ENCODE peak calls at places on chromosomes 2 and 18, in six cellular contexts. One of them, this sample, is unnamed.

GRCh38 chr2:201788371-201788770 is 7.6 kb upstream of the ALS2 start:
- DNase-seq in HEK293T: no peak
- DNase-seq in stimulated activated CD4-positive, alpha-beta T cell treated with anti-CD3 and anti-CD28 coated beads, Interleukin-2, amount 100 ng/mL, for 48 hours: no peak
- DNase-seq in Calu3: no peak
- DNase-seq in AG10803: no peak
- DNase-seq in iris pigment epithelial cell: no peak
- DNase-seq in this sample: no peak

GRCh38 chr18:22311301-22311700 is 106.4 kb downstream of the CTAGE1 start:
- DNase-seq in HEK293T: no peak
- DNase-seq in stimulated activated CD4-positive, alpha-beta T cell treated with anti-CD3 and anti-CD28 coated beads, Interleukin-2, amount 100 ng/mL, for 48 hours: no peak
- DNase-seq in Calu3: no peak
- DNase-seq in AG10803: peak; percentile 49
- DNase-seq in iris pigment epithelial cell: peak; percentile 75
- DNase-seq in this sample: no peak

GRCh38 chr18:10938241-10938640 is 211.1 kb downstream of the PIEZO2 start:
- DNase-seq in HEK293T: no peak
- DNase-seq in stimulated activated CD4-positive, alpha-beta T cell treated with anti-CD3 and anti-CD28 coated beads, Interleukin-2, amount 100 ng/mL, for 48 hours: no peak
- DNase-seq in Calu3: no peak
- DNase-seq in AG10803: no peak
- DNase-seq in iris pigment epithelial cell: no peak
- DNase-seq in this sample: no peak

GRCh38 chr2:10905872-10906143 is 5.9 kb upstream of the KCNF1 start:
- DNase-seq in HEK293T: no peak
- DNase-seq in stimulated activated CD4-positive, alpha-beta T cell treated with anti-CD3 and anti-CD28 coated beads, Interleukin-2, amount 100 ng/mL, for 48 hours: no peak
- DNase-seq in Calu3: no peak
- DNase-seq in AG10803: no peak
- DNase-seq in iris pigment epithelial cell: no peak
- DNase-seq in this sample: no peak

GRCh38 chr18:23331091-23331920 is 121.8 kb upstream of the RIOK3 start:
- DNase-seq in HEK293T: no peak
- DNase-seq in stimulated activated CD4-positive, alpha-beta T cell treated with anti-CD3 and anti-CD28 coated beads, Interleukin-2, amount 100 ng/mL, for 48 hours: no peak
- DNase-seq in Calu3: peak; percentile 81
- DNase-seq in AG10803: no peak
- DNase-seq in iris pigment epithelial cell: no peak
- DNase-seq in this sample: no peak

GRCh38 chr2:133908171-133908570 is 339.9 kb upstream of the NCKAP5 start:
- DNase-seq in HEK293T: no peak
- DNase-seq in stimulated activated CD4-positive, alpha-beta T cell treated with anti-CD3 and anti-CD28 coated beads, Interleukin-2, amount 100 ng/mL, for 48 hours: no peak
- DNase-seq in Calu3: no peak
- DNase-seq in AG10803: no peak
- DNase-seq in iris pigment epithelial cell: no peak
- DNase-seq in this sample: no peak

GRCh38 chr2:179226203-179226960 is 38.2 kb downstream of the SESTD1 start:
- DNase-seq in HEK293T: no peak
- DNase-seq in stimulated activated CD4-positive, alpha-beta T cell treated with anti-CD3 and anti-CD28 coated beads, Interleukin-2, amount 100 ng/mL, for 48 hours: no peak
- DNase-seq in Calu3: peak; percentile 23
- DNase-seq in AG10803: no peak
- DNase-seq in iris pigment epithelial cell: no peak
- DNase-seq in this sample: no peak

GRCh38 chr18:11880586-11881304 is 27.4 kb downstream of the MPPE1 start:
- DNase-seq in HEK293T: no peak
- DNase-seq in stimulated activated CD4-positive, alpha-beta T cell treated with anti-CD3 and anti-CD28 coated beads, Interleukin-2, amount 100 ng/mL, for 48 hours: no peak
- DNase-seq in Calu3: no peak
- DNase-seq in AG10803: no peak
- DNase-seq in iris pigment epithelial cell: no peak
- DNase-seq in this sample: no peak

GRCh38 chr2:235504459-235505200 is 10.8 kb downstream of the AGAP1 start:
- DNase-seq in HEK293T: no peak
- DNase-seq in stimulated activated CD4-positive, alpha-beta T cell treated with anti-CD3 and anti-CD28 coated beads, Interleukin-2, amount 100 ng/mL, for 48 hours: no peak
- DNase-seq in Calu3: no peak
- DNase-seq in AG10803: no peak
- DNase-seq in iris pigment epithelial cell: no peak
- DNase-seq in this sample: no peak

GRCh38 chr2:157905092-157905491 is 29.0 kb upstream of the ACVR1 start:
- DNase-seq in HEK293T: no peak
- DNase-seq in stimulated activated CD4-positive, alpha-beta T cell treated with anti-CD3 and anti-CD28 coated beads, Interleukin-2, amount 100 ng/mL, for 48 hours: no peak
- DNase-seq in Calu3: no peak
- DNase-seq in AG10803: no peak
- DNase-seq in iris pigment epithelial cell: no peak
- DNase-seq in this sample: no peak

GRCh38 chr18:35871337-35871736 is 101.1 kb upstream of the RMP24 start:
- DNase-seq in HEK293T: no peak
- DNase-seq in stimulated activated CD4-positive, alpha-beta T cell treated with anti-CD3 and anti-CD28 coated beads, Interleukin-2, amount 100 ng/mL, for 48 hours: no peak
- DNase-seq in Calu3: no peak
- DNase-seq in AG10803: no peak
- DNase-seq in iris pigment epithelial cell: no peak
- DNase-seq in this sample: no peak

GRCh38 chr2:147051814-147052213 is 793.0 kb upstream of the ACVR2A start:
- DNase-seq in HEK293T: no peak
- DNase-seq in stimulated activated CD4-positive, alpha-beta T cell treated with anti-CD3 and anti-CD28 coated beads, Interleukin-2, amount 100 ng/mL, for 48 hours: no peak
- DNase-seq in Calu3: no peak
- DNase-seq in AG10803: no peak
- DNase-seq in iris pigment epithelial cell: no peak
- DNase-seq in this sample: no peak

GRCh38 chr2:185833864-185834263 is 95.3 kb downstream of the FSIP2 start:
- DNase-seq in HEK293T: no peak
- DNase-seq in stimulated activated CD4-positive, alpha-beta T cell treated with anti-CD3 and anti-CD28 coated beads, Interleukin-2, amount 100 ng/mL, for 48 hours: no peak
- DNase-seq in Calu3: no peak
- DNase-seq in AG10803: no peak
- DNase-seq in iris pigment epithelial cell: no peak
- DNase-seq in this sample: no peak

GRCh38 chr18:72762505-72763122 is 105.2 kb downstream of the NETO1 start:
- DNase-seq in HEK293T: peak; percentile 8
- DNase-seq in stimulated activated CD4-positive, alpha-beta T cell treated with anti-CD3 and anti-CD28 coated beads, Interleukin-2, amount 100 ng/mL, for 48 hours: no peak
- DNase-seq in Calu3: peak; percentile 32
- DNase-seq in AG10803: peak; percentile 62
- DNase-seq in iris pigment epithelial cell: peak; percentile 49
- DNase-seq in this sample: peak; percentile 18

GRCh38 chr2:44680424-44680971 is 261.0 kb upstream of the SIX3 start:
- DNase-seq in HEK293T: no peak
- DNase-seq in stimulated activated CD4-positive, alpha-beta T cell treated with anti-CD3 and anti-CD28 coated beads, Interleukin-2, amount 100 ng/mL, for 48 hours: no peak
- DNase-seq in Calu3: no peak
- DNase-seq in AG10803: no peak
- DNase-seq in iris pigment epithelial cell: no peak
- DNase-seq in this sample: no peak

GRCh38 chr2:26179446-26179907 is 6.6 kb downstream of the GAREM2 start:
- DNase-seq in HEK293T: no peak
- DNase-seq in stimulated activated CD4-positive, alpha-beta T cell treated with anti-CD3 and anti-CD28 coated beads, Interleukin-2, amount 100 ng/mL, for 48 hours: no peak
- DNase-seq in Calu3: no peak
- DNase-seq in AG10803: no peak
- DNase-seq in iris pigment epithelial cell: no peak
- DNase-seq in this sample: peak; percentile 46

GRCh38 chr2:44549856-44550255 is 188.1 kb downstream of the CAMKMT start:
- DNase-seq in HEK293T: no peak
- DNase-seq in stimulated activated CD4-positive, alpha-beta T cell treated with anti-CD3 and anti-CD28 coated beads, Interleukin-2, amount 100 ng/mL, for 48 hours: no peak
- DNase-seq in Calu3: no peak
- DNase-seq in AG10803: peak; percentile 46
- DNase-seq in iris pigment epithelial cell: peak; percentile 45
- DNase-seq in this sample: no peak

GRCh38 chr2:152594022-152594712 is 123.1 kb downstream of the PRPF40A start:
- DNase-seq in HEK293T: no peak
- DNase-seq in stimulated activated CD4-positive, alpha-beta T cell treated with anti-CD3 and anti-CD28 coated beads, Interleukin-2, amount 100 ng/mL, for 48 hours: no peak
- DNase-seq in Calu3: no peak
- DNase-seq in AG10803: peak; percentile 45
- DNase-seq in iris pigment epithelial cell: no peak
- DNase-seq in this sample: no peak

GRCh38 chr2:182642328-182642727 is 73.7 kb upstream of the DNAJC10 start:
- DNase-seq in HEK293T: peak; percentile 64
- DNase-seq in stimulated activated CD4-positive, alpha-beta T cell treated with anti-CD3 and anti-CD28 coated beads, Interleukin-2, amount 100 ng/mL, for 48 hours: no peak
- DNase-seq in Calu3: peak; percentile 72
- DNase-seq in AG10803: peak; percentile 48
- DNase-seq in iris pigment epithelial cell: peak; percentile 80
- DNase-seq in this sample: peak; percentile 21

GRCh38 chr2:204078003-204078698 is 141.6 kb downstream of the ICOS start:
- DNase-seq in HEK293T: no peak
- DNase-seq in stimulated activated CD4-positive, alpha-beta T cell treated with anti-CD3 and anti-CD28 coated beads, Interleukin-2, amount 100 ng/mL, for 48 hours: no peak
- DNase-seq in Calu3: no peak
- DNase-seq in AG10803: no peak
- DNase-seq in iris pigment epithelial cell: no peak
- DNase-seq in this sample: no peak

GRCh38 chr2:241111443-241111810 is 9.3 kb upstream of the MTERF4 start:
- DNase-seq in HEK293T: no peak
- DNase-seq in stimulated activated CD4-positive, alpha-beta T cell treated with anti-CD3 and anti-CD28 coated beads, Interleukin-2, amount 100 ng/mL, for 48 hours: no peak
- DNase-seq in Calu3: no peak
- DNase-seq in AG10803: no peak
- DNase-seq in iris pigment epithelial cell: no peak
- DNase-seq in this sample: no peak

GRCh38 chr2:181312515-181312927 is 144.7 kb upstream of the ITGA4 start:
- DNase-seq in HEK293T: no peak
- DNase-seq in stimulated activated CD4-positive, alpha-beta T cell treated with anti-CD3 and anti-CD28 coated beads, Interleukin-2, amount 100 ng/mL, for 48 hours: no peak
- DNase-seq in Calu3: no peak
- DNase-seq in AG10803: no peak
- DNase-seq in iris pigment epithelial cell: no peak
- DNase-seq in this sample: no peak

GRCh38 chr2:165874445-165875039 is 79.0 kb downstream of the TTC21B start:
- DNase-seq in HEK293T: peak; percentile 48
- DNase-seq in stimulated activated CD4-positive, alpha-beta T cell treated with anti-CD3 and anti-CD28 coated beads, Interleukin-2, amount 100 ng/mL, for 48 hours: no peak
- DNase-seq in Calu3: peak; percentile 24
- DNase-seq in AG10803: peak; percentile 65
- DNase-seq in iris pigment epithelial cell: peak; percentile 75
- DNase-seq in this sample: no peak

GRCh38 chr2:240551288-240551687 is 6.5 kb downstream of the ANKMY1 start:
- DNase-seq in HEK293T: no peak
- DNase-seq in stimulated activated CD4-positive, alpha-beta T cell treated with anti-CD3 and anti-CD28 coated beads, Interleukin-2, amount 100 ng/mL, for 48 hours: no peak
- DNase-seq in Calu3: no peak
- DNase-seq in AG10803: no peak
- DNase-seq in iris pigment epithelial cell: no peak
- DNase-seq in this sample: no peak

GRCh38 chr2:4354678-4355077 is 651.3 kb downstream of the DCDC2C start:
- DNase-seq in HEK293T: peak; percentile 59
- DNase-seq in stimulated activated CD4-positive, alpha-beta T cell treated with anti-CD3 and anti-CD28 coated beads, Interleukin-2, amount 100 ng/mL, for 48 hours: no peak
- DNase-seq in Calu3: no peak
- DNase-seq in AG10803: no peak
- DNase-seq in iris pigment epithelial cell: peak; percentile 1
- DNase-seq in this sample: peak; percentile 35

GRCh38 chr2:46394649-46395510 is 84.5 kb upstream of the TMEM247 start:
- DNase-seq in HEK293T: no peak
- DNase-seq in stimulated activated CD4-positive, alpha-beta T cell treated with anti-CD3 and anti-CD28 coated beads, Interleukin-2, amount 100 ng/mL, for 48 hours: no peak
- DNase-seq in Calu3: no peak
- DNase-seq in AG10803: no peak
- DNase-seq in iris pigment epithelial cell: no peak
- DNase-seq in this sample: no peak

GRCh38 chr2:238925281-238925680 is 77.4 kb downstream of the TWIST2 start:
- DNase-seq in HEK293T: no peak
- DNase-seq in stimulated activated CD4-positive, alpha-beta T cell treated with anti-CD3 and anti-CD28 coated beads, Interleukin-2, amount 100 ng/mL, for 48 hours: no peak
- DNase-seq in Calu3: no peak
- DNase-seq in AG10803: no peak
- DNase-seq in iris pigment epithelial cell: no peak
- DNase-seq in this sample: no peak

GRCh38 chr2:181657379-181657778 is 474 bp upstream of the CERKL start:
- DNase-seq in HEK293T: no peak
- DNase-seq in stimulated activated CD4-positive, alpha-beta T cell treated with anti-CD3 and anti-CD28 coated beads, Interleukin-2, amount 100 ng/mL, for 48 hours: no peak
- DNase-seq in Calu3: no peak
- DNase-seq in AG10803: no peak
- DNase-seq in iris pigment epithelial cell: no peak
- DNase-seq in this sample: no peak

GRCh38 chr2:120866071-120866470 is 130.4 kb downstream of the GLI2 start:
- DNase-seq in HEK293T: no peak
- DNase-seq in stimulated activated CD4-positive, alpha-beta T cell treated with anti-CD3 and anti-CD28 coated beads, Interleukin-2, amount 100 ng/mL, for 48 hours: no peak
- DNase-seq in Calu3: no peak
- DNase-seq in AG10803: no peak
- DNase-seq in iris pigment epithelial cell: no peak
- DNase-seq in this sample: no peak

GRCh38 chr2:63658176-63658968 is 69.6 kb downstream of the MDH1 start:
- DNase-seq in HEK293T: no peak
- DNase-seq in stimulated activated CD4-positive, alpha-beta T cell treated with anti-CD3 and anti-CD28 coated beads, Interleukin-2, amount 100 ng/mL, for 48 hours: no peak
- DNase-seq in Calu3: no peak
- DNase-seq in AG10803: peak; percentile 84
- DNase-seq in iris pigment epithelial cell: peak; percentile 36
- DNase-seq in this sample: no peak

GRCh38 chr2:55901322-55901721 is 22.3 kb downstream of the EFEMP1 start:
- DNase-seq in HEK293T: no peak
- DNase-seq in stimulated activated CD4-positive, alpha-beta T cell treated with anti-CD3 and anti-CD28 coated beads, Interleukin-2, amount 100 ng/mL, for 48 hours: no peak
- DNase-seq in Calu3: no peak
- DNase-seq in AG10803: no peak
- DNase-seq in iris pigment epithelial cell: peak; percentile 82
- DNase-seq in this sample: no peak

GRCh38 chr2:239600650-239601049 is 199.8 kb upstream of the HDAC4 start:
- DNase-seq in HEK293T: no peak
- DNase-seq in stimulated activated CD4-positive, alpha-beta T cell treated with anti-CD3 and anti-CD28 coated beads, Interleukin-2, amount 100 ng/mL, for 48 hours: no peak
- DNase-seq in Calu3: no peak
- DNase-seq in AG10803: no peak
- DNase-seq in iris pigment epithelial cell: no peak
- DNase-seq in this sample: no peak